ENCODE peak calls at places on chromosomes 4 and X, in seven cellular contexts. X is stimulated activated CD8-positive, alpha-beta memory T cell treated with anti-CD3 and anti-CD28 coated beads, Interleukin-15, amount 100 ng/mL, for 4 hours; A is activated T-cell treated with anti-CD3 and anti-CD28 coated beads for 1 hour; C is MCF 10A; Y is AG08396; J is MG63; D is mucosa of descending colon. L is an unnamed sample.

GRCh38 chrX:10615931-10616780 is 4.2 kb downstream of the MID1 start:
- DNase-seq in J (peak), X (no peak), D (peak), C (peak), Y (peak), A (no peak), L (peak)

GRCh38 chrX:56793533-56794320 is 64.7 kb downstream of the NBDY start:
- DNase-seq in J (no peak), D (no peak), A (no peak), C (no peak), Y (no peak), X (no peak), L (no peak)

GRCh38 chr4:184417802-184418511 is 56.4 kb downstream of the IRF2 start:
- DNase-seq in J (peak), D (no peak), Y (peak), A (no peak), X (no peak), C (peak), L (peak)

GRCh38 chr4:110361921-110362320 is 114.0 kb upstream of the ENPEP start:
- DNase-seq in A (no peak), D (no peak), Y (no peak), J (peak), C (peak), X (no peak), L (peak)

GRCh38 chr4:182533948-182534347 is 290.7 kb downstream of the TENM3 start:
- DNase-seq in A (no peak), X (no peak), J (no peak), C (peak), Y (no peak), D (no peak), L (no peak)

GRCh38 chr4:17695341-17695740 is 80.9 kb downstream of the MED28 start:
- DNase-seq in Y (no peak), A (no peak), D (no peak), J (no peak), X (no peak), C (no peak), L (no peak)

GRCh38 chrX:17788439-17788838 is 51.1 kb downstream of the SCML1 start:
- DNase-seq in Y (peak), X (peak), D (peak), C (peak), A (peak), J (peak), L (peak)

GRCh38 chr4:118173956-118174355 is 139.7 kb downstream of the NDST3 start:
- DNase-seq in Y (peak), J (peak), X (no peak), D (no peak), C (peak), A (no peak), L (no peak)

GRCh38 chr4:122364700-122365404 is 14.0 kb upstream of the ADAD1 start:
- DNase-seq in X (no peak), A (no peak), J (no peak), C (no peak), Y (no peak), D (peak), L (no peak)

GRCh38 chrX:110146521-110146920 is 143.6 kb downstream of the TMEM164 start:
- DNase-seq in X (no peak), Y (peak), A (no peak), J (no peak), C (peak), D (peak), L (peak)

GRCh38 chrX:134186362-134187121 is 50.4 kb upstream of the CCDC160 start:
- DNase-seq in D (peak), C (no peak), A (no peak), J (no peak), X (peak), Y (no peak), L (no peak)

GRCh38 chr4:83629945-83630684 is 94.2 kb downstream of the GPAT3 start:
- DNase-seq in C (peak), D (peak), Y (peak), A (no peak), J (no peak), X (no peak), L (no peak)

GRCh38 chr4:10656988-10657387 is 27.6 kb downstream of the CLNK start:
- DNase-seq in C (no peak), Y (no peak), X (no peak), J (no peak), A (no peak), D (peak), L (no peak)

GRCh38 chrX:152817082-152817744 is 13.3 kb downstream of the CETN2 start:
- DNase-seq in A (no peak), C (peak), J (peak), D (peak), X (no peak), Y (peak), L (peak)

GRCh38 chr4:7721984-7722551 is 217.6 kb downstream of the AFAP1 start:
- DNase-seq in X (no peak), D (no peak), C (peak), Y (no peak), J (no peak), A (no peak), L (peak)

GRCh38 chrX:20500949-20501348 is 234.2 kb upstream of the RPS6KA3 start:
- DNase-seq in C (no peak), A (no peak), Y (no peak), X (no peak), D (no peak), J (no peak), L (no peak)

GRCh38 chr4:28229092-28229491 is 1368.5 kb downstream of the STIM2 start:
- DNase-seq in Y (no peak), J (no peak), A (no peak), C (peak), X (no peak), D (no peak), L (no peak)

GRCh38 chrX:37509349-37509748 is 62.1 kb upstream of the LANCL3 start:
- DNase-seq in X (no peak), C (peak), J (no peak), A (no peak), Y (no peak), D (peak), L (peak)

GRCh38 chr4:15410750-15411149 is 17.1 kb upstream of the C1QTNF7 start:
- DNase-seq in X (no peak), D (peak), Y (no peak), J (no peak), A (no peak), C (no peak), L (no peak)

GRCh38 chr4:135408109-135408508 is 1206.5 kb upstream of the PABPC4L start:
- DNase-seq in Y (no peak), J (no peak), X (no peak), A (no peak), D (no peak), C (no peak), L (no peak)

GRCh38 chr4:125849869-125850268 is 535.1 kb downstream of the FAT4 start:
- DNase-seq in X (no peak), D (no peak), C (no peak), Y (peak), A (no peak), J (no peak), L (no peak)

GRCh38 chrX:10190367-10190766 is 33.6 kb downstream of the CLCN4 start:
- DNase-seq in C (peak), Y (peak), J (peak), D (peak), X (no peak), A (no peak), L (peak)

GRCh38 chr4:955931-956381 is 17.4 kb downstream of the DGKQ start:
- DNase-seq in C (no peak), A (no peak), J (no peak), Y (no peak), X (no peak), D (no peak), L (no peak)

GRCh38 chr4:174005422-174005821 is 278.0 kb downstream of the FBXO8 start:
- DNase-seq in D (no peak), Y (no peak), A (no peak), C (no peak), J (no peak), X (no peak), L (no peak)

GRCh38 chr4:173025131-173025530 is 143.5 kb upstream of the GALNT7 start:
- DNase-seq in Y (peak), C (peak), A (no peak), X (no peak), J (no peak), D (peak), L (peak)

GRCh38 chr4:6526696-6527095 is 48.3 kb upstream of the MAN2B2 start:
- DNase-seq in J (no peak), Y (no peak), X (no peak), C (no peak), D (no peak), A (no peak), L (no peak)

GRCh38 chr4:14375816-14376215 is 626.5 kb upstream of the CPEB2 start:
- DNase-seq in C (peak), Y (peak), J (no peak), D (no peak), A (no peak), X (no peak), L (no peak)